ENCODE peak calls at places on chromosomes 1 and 21, in four cellular contexts. C, U, H and Z are unnamed samples. For H3K4me1, the result is how much of the 10 kb centered on the place peaks cover.

GRCh38 chr1:53567458-53568250 is 108.5 kb downstream of the DMRTB1 start:
- DNase-seq in C (no peak), U (no peak), H (no peak), Z (no peak)

GRCh38 chr1:243680861-243681260 is 169.2 kb downstream of the AKT3 start:
- DNase-seq in C (no peak), U (no peak), H (peak), Z (no peak)

GRCh38 chr1:79660127-79660526 is 653.6 kb upstream of the ADGRL4 start:
- DNase-seq in C (no peak), U (no peak), H (no peak), Z (no peak)

GRCh38 chr1:230568676-230569075 is 73.6 kb upstream of the COG2 start:
- DNase-seq in C (no peak), U (no peak), H (no peak), Z (no peak)

GRCh38 chr1:58781541-58782307 is 2.1 kb downstream of the JUN start:
- DNase-seq in C (peak), U (peak), H (peak), Z (no peak)

GRCh38 chr21:27425574-27425973 is 458.7 kb upstream of the ADAMTS5 start:
- DNase-seq in C (no peak), U (peak), H (peak), Z (no peak)

GRCh38 chr1:9338354-9339250 is 45.9 kb downstream of the SPSB1 start:
- DNase-seq in C (no peak), U (no peak), H (peak), Z (no peak)

GRCh38 chr1:177170756-177171535 is at the start of gene BRINP2:
- DNase-seq in C (peak), U (peak), H (peak), Z (peak)

GRCh38 chr1:7404046-7404742 is 366.9 kb upstream of the VAMP3 start:
- DNase-seq in C (no peak), U (no peak), H (no peak), Z (no peak)

GRCh38 chr21:20999567-21000169 is 1.5 kb downstream of the NCAM2 start:
- DNase-seq in C (peak), U (peak), H (peak), Z (no peak)

GRCh38 chr1:45093334-45093733 is 81.3 kb downstream of the UROD start:
- DNase-seq in C (no peak), U (no peak), H (no peak), Z (no peak)

GRCh38 chr1:63713627-63714481 is 60.0 kb upstream of the ROR1 start:
- DNase-seq in C (peak), U (peak), H (no peak), Z (no peak)

GRCh38 chr1:7230121-7230895 is 445.1 kb downstream of the CAMTA1 start:
- DNase-seq in C (no peak), U (no peak), H (no peak), Z (no peak)

GRCh38 chr1:174007846-174008245 is 14.3 kb downstream of the RC3H1 start:
- DNase-seq in C (no peak), U (no peak), H (no peak), Z (no peak)

GRCh38 chr1:153919879-153920852 is 2.6 kb downstream of the GATAD2B start:
- DNase-seq in C (peak), U (peak), H (peak), Z (no peak)

GRCh38 chr1:97918961-97919360 is 1.9 kb downstream of the DPYD start:
- DNase-seq in C (no peak), U (no peak), H (no peak), Z (no peak)

GRCh38 chr1:96487961-96488360 is 233.6 kb upstream of the PTBP2 start:
- DNase-seq in C (no peak), U (peak), H (no peak), Z (no peak)

GRCh38 chr1:109749221-109749620 is 8.4 kb upstream of the GSTM3 start:
- DNase-seq in C (no peak), U (no peak), H (no peak), Z (no peak)

GRCh38 chr1:160522622-160523345 is at the start of gene SLAMF6:
- DNase-seq in C (no peak), U (no peak), H (no peak), Z (no peak)

GRCh38 chr1:197391303-197392226 is 123.5 kb downstream of the CRB1 start:
- DNase-seq in C (peak), U (no peak), H (peak), Z (no peak)

GRCh38 chr1:32454726-32455125 is 10.1 kb upstream of the ZBTB8B start:
- DNase-seq in C (peak), U (no peak), H (peak), Z (no peak)

GRCh38 chr1:223228931-223229528 is 86.0 kb upstream of the TLR5 start:
- DNase-seq in C (no peak), U (no peak), H (no peak), Z (no peak)

GRCh38 chr1:23084880-23085279 is 65.6 kb downstream of the KDM1A start:
- DNase-seq in C (no peak), U (no peak), H (no peak), Z (no peak)

GRCh38 chr1:156233421-156234127 is 8.4 kb upstream of the BGLAP start:
- DNase-seq in C (no peak), U (peak), H (peak), Z (no peak)

GRCh38 chr1:230306158-230306557 is 120.0 kb downstream of the PGBD5 start:
- DNase-seq in C (no peak), U (no peak), H (no peak), Z (no peak)

GRCh38 chr1:71339238-71339637 is 258.4 kb upstream of the ZRANB2 start:
- DNase-seq in C (peak), U (no peak), H (peak), Z (no peak)

GRCh38 chr21:46084709-46085108 is 13.2 kb upstream of the COL6A2 start:
- DNase-seq in C (no peak), U (no peak), H (no peak), Z (no peak)

GRCh38 chr1:116433283-116434257 is 60.5 kb downstream of the ATP1A1 start:
- DNase-seq in C (peak), U (peak), H (no peak), Z (no peak)

GRCh38 chr21:43911015-43911934 is 46.3 kb downstream of the AGPAT3 start:
- DNase-seq in C (no peak), U (peak), H (no peak), Z (no peak)

GRCh38 chr1:2890221-2890850 is 88.8 kb upstream of the TTC34 start:
- DNase-seq in C (no peak), U (no peak), H (no peak), Z (no peak)

GRCh38 chr1:31497601-31498000 is 78.7 kb upstream of the TINAGL1 start:
- DNase-seq in C (no peak), U (peak), H (no peak), Z (no peak)

GRCh38 chr1:26281971-26282693 is 2.2 kb downstream of the SH3BGRL3 start:
- DNase-seq in C (peak), U (peak), H (peak), Z (no peak)
- H3K4me1 ChIP-seq in C (under half), U (half or more), H (under half), Z (half or more)

GRCh38 chr1:89799495-89799894 is 21.3 kb upstream of the LRRC8D start:
- DNase-seq in C (no peak), U (no peak), H (no peak), Z (no peak)
- H3K9ac ChIP-seq in C (no peak), U (no peak), H (no peak), Z (no peak)

GRCh38 chr21:25387665-25388064 is 219.6 kb downstream of the MRPL39 start:
- DNase-seq in C (no peak), U (no peak), H (no peak), Z (no peak)

GRCh38 chr21:25384782-25385181 is 222.5 kb downstream of the MRPL39 start:
- DNase-seq in C (no peak), U (no peak), H (no peak), Z (no peak)

GRCh38 chr21:25383545-25383944 is 223.7 kb downstream of the MRPL39 start:
- DNase-seq in C (no peak), U (no peak), H (peak), Z (no peak)

GRCh38 chr21:25385912-25386474 is 221.3 kb downstream of the MRPL39 start:
- DNase-seq in C (peak), U (peak), H (peak), Z (no peak)
- H3K4me1 ChIP-seq in C (under half), U (under half), H (under half), Z (under half)

GRCh38 chr1:15707239-15707940 is 23.3 kb downstream of the PLEKHM2 start:
- DNase-seq in C (no peak), U (no peak), H (no peak), Z (no peak)
- H3K9ac ChIP-seq in C (no peak), U (no peak), H (no peak), Z (no peak)

DNA sequence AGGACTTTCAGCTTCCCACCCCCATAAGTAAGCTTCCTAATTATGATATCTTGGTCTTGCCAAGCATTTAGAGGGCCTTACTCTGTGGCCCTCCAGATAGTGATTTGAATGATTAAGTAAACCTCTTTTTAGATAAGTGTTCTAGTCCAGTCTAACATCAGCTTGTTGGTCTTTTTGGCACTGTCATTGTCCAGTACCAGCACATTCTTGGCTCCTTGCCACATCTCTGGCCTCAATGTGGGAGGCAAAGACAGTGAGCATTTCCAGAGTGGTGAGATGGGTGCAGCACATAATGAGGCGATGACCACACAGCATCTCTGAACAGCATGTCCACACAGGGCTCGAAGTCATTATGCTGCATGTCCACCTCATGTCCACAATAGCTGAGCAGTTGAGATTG is 6.1 kb downstream of the CAPZA1 start:
- DNase-seq in C (no peak), U (no peak), H (no peak), Z (no peak)
- H3K4me1 ChIP-seq in C (under half), U (under half), H (under half), Z (under half)